ENCODE peak calls at places on chromosomes 13 and 19, in eight cellular contexts. One of them, this sample, is unnamed.

GRCh38 chr13:77981191-77981925 is 62.7 kb upstream of the EDNRB start:
- DNase-seq in upper lobe of left lung: no peak
- DNase-seq in effector memory CD4-positive, alpha-beta T cell: no peak
- DNase-seq in right atrium auricular region: no peak
- DNase-seq in left ventricle myocardium inferior: no peak
- DNase-seq in CD8-positive, alpha-beta memory T cell: no peak
- DNase-seq in ascending aorta: no peak
- DNase-seq in tibial nerve: no peak
- DNase-seq in this sample: no peak

GRCh38 chr13:83880275-83881027 is 1.8 kb downstream of the SLITRK1 start:
- DNase-seq in upper lobe of left lung: no peak
- DNase-seq in effector memory CD4-positive, alpha-beta T cell: no peak
- DNase-seq in tibial nerve: no peak
- DNase-seq in ascending aorta: no peak
- DNase-seq in CD8-positive, alpha-beta memory T cell: no peak
- DNase-seq in left ventricle myocardium inferior: no peak
- DNase-seq in right atrium auricular region: no peak
- DNase-seq in this sample: no peak

GRCh38 chr19:7628589-7629311 is 595 bp downstream of the XAB2 start:
- DNase-seq in ascending aorta: no peak
- DNase-seq in tibial nerve: no peak
- DNase-seq in upper lobe of left lung: no peak
- DNase-seq in left ventricle myocardium inferior: no peak
- DNase-seq in CD8-positive, alpha-beta memory T cell: no peak
- DNase-seq in effector memory CD4-positive, alpha-beta T cell: no peak
- DNase-seq in right atrium auricular region: no peak
- DNase-seq in this sample: no peak

GRCh38 chr19:870963-871401 is 11.5 kb downstream of the CFD start:
- DNase-seq in ascending aorta: no peak
- DNase-seq in right atrium auricular region: no peak
- DNase-seq in CD8-positive, alpha-beta memory T cell: no peak
- DNase-seq in tibial nerve: no peak
- DNase-seq in left ventricle myocardium inferior: peak; percentile 80
- DNase-seq in upper lobe of left lung: no peak
- DNase-seq in effector memory CD4-positive, alpha-beta T cell: no peak
- DNase-seq in this sample: no peak

GRCh38 chr13:64154514-64154913 is 2738.9 kb upstream of the PCDH20 start:
- DNase-seq in CD8-positive, alpha-beta memory T cell: no peak
- DNase-seq in effector memory CD4-positive, alpha-beta T cell: no peak
- DNase-seq in ascending aorta: no peak
- DNase-seq in right atrium auricular region: no peak
- DNase-seq in tibial nerve: no peak
- DNase-seq in left ventricle myocardium inferior: no peak
- DNase-seq in upper lobe of left lung: no peak
- DNase-seq in this sample: no peak

GRCh38 chr19:5050016-5050656 is 81.2 kb downstream of the KDM4B start:
- DNase-seq in ascending aorta: no peak
- DNase-seq in CD8-positive, alpha-beta memory T cell: no peak
- DNase-seq in tibial nerve: no peak
- DNase-seq in right atrium auricular region: no peak
- DNase-seq in effector memory CD4-positive, alpha-beta T cell: no peak
- DNase-seq in upper lobe of left lung: no peak
- DNase-seq in left ventricle myocardium inferior: no peak
- DNase-seq in this sample: no peak

GRCh38 chr19:4456566-4456842 is 1.1 kb downstream of the UBXN6 start:
- DNase-seq in upper lobe of left lung: peak; percentile 55
- DNase-seq in effector memory CD4-positive, alpha-beta T cell: no peak
- DNase-seq in ascending aorta: peak; percentile 61
- DNase-seq in right atrium auricular region: no peak
- DNase-seq in tibial nerve: no peak
- DNase-seq in left ventricle myocardium inferior: no peak
- DNase-seq in CD8-positive, alpha-beta memory T cell: no peak
- DNase-seq in this sample: no peak

GRCh38 chr13:28526876-28527275 is 31.9 kb upstream of the FLT1 start:
- DNase-seq in tibial nerve: no peak
- DNase-seq in effector memory CD4-positive, alpha-beta T cell: no peak
- DNase-seq in right atrium auricular region: no peak
- DNase-seq in CD8-positive, alpha-beta memory T cell: no peak
- DNase-seq in ascending aorta: no peak
- DNase-seq in upper lobe of left lung: no peak
- DNase-seq in left ventricle myocardium inferior: no peak
- DNase-seq in this sample: no peak

DNA sequence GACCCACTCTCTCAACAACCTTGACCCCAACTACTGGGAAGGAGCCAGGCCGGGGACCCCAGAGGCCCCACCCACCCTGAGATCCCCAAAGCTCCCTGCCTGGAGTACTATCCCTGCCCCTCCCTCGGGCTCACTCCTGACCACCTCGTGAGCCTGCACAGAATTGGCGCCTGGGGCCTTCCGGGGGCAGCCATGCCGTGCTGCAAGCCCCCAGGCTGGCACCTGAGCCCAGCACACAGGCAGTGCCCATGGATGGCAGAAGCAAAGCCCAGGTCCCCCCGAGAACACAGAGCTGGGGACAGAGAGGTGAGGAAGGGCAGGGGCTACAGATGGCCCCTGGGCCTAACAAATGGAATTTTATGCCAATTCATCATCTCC is 13.9 kb downstream of the LSM4 start:
- DNase-seq in tibial nerve: no peak
- DNase-seq in right atrium auricular region: no peak
- DNase-seq in upper lobe of left lung: no peak
- DNase-seq in left ventricle myocardium inferior: no peak
- DNase-seq in effector memory CD4-positive, alpha-beta T cell: no peak
- DNase-seq in ascending aorta: no peak
- DNase-seq in CD8-positive, alpha-beta memory T cell: no peak
- DNase-seq in this sample: no peak
- H3K4me3 ChIP-seq in tibial nerve: no peak overlapping the region
- H3K4me3 ChIP-seq in right atrium auricular region: no peak overlapping the region
- H3K4me3 ChIP-seq in upper lobe of left lung: no peak overlapping the region
- H3K4me3 ChIP-seq in left ventricle myocardium inferior: no peak overlapping the region
- H3K4me3 ChIP-seq in effector memory CD4-positive, alpha-beta T cell: no peak overlapping the region
- H3K4me3 ChIP-seq in ascending aorta: no peak overlapping the region
- H3K4me3 ChIP-seq in CD8-positive, alpha-beta memory T cell: no peak overlapping the region
- H3K4me3 ChIP-seq in this sample: no peak overlapping the region

DNA sequence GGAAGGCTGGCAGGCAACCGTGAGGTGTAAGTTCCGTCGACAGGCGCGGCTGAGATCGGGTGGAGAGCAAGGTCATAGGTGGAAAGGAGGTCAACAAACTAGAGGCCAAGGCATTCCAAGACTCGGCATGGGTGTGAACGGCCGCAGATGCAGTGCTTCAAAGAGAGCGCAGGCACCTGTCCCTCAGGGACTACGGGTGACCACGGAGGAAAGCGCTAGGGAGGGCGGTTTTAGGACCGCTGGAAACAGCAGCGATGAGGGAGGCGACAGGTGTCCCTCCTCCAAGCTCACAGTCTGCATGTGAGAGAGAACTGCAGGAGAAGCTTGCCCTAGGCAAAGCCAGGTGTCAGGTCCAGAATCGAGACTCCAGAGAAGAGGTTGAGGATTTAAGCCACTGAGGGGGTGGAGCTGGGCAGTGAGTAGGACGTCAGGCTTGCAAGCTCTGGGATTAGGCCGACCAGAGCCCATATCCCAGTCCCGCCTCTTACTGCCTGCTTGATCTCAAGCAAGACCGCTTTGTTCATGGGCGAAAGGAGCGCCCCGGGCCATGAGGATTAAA is 1.6 kb upstream of the MLNR start:
- DNase-seq in effector memory CD4-positive, alpha-beta T cell: no peak
- DNase-seq in tibial nerve: no peak
- DNase-seq in right atrium auricular region: peak; percentile 50
- DNase-seq in left ventricle myocardium inferior: no peak
- DNase-seq in upper lobe of left lung: no peak
- DNase-seq in CD8-positive, alpha-beta memory T cell: no peak
- DNase-seq in ascending aorta: no peak
- DNase-seq in this sample: no peak
- H3K27me3 ChIP-seq in effector memory CD4-positive, alpha-beta T cell: peaks cover 25% of the 10 kb centered on the region
- H3K27me3 ChIP-seq in tibial nerve: no peaks in the 10 kb centered on the region
- H3K27me3 ChIP-seq in right atrium auricular region: peaks cover 14% of the 10 kb centered on the region
- H3K27me3 ChIP-seq in left ventricle myocardium inferior: peaks cover 63% of the 10 kb centered on the region
- H3K27me3 ChIP-seq in upper lobe of left lung: peaks cover 3% of the 10 kb centered on the region
- H3K27me3 ChIP-seq in CD8-positive, alpha-beta memory T cell: peaks cover 29% of the 10 kb centered on the region
- H3K27me3 ChIP-seq in ascending aorta: peaks cover 7% of the 10 kb centered on the region
- H3K27me3 ChIP-seq in this sample: peaks cover 25% of the 10 kb centered on the region

GRCh38 chr13:75430618-75431209 is 51.3 kb downstream of the TBC1D4 start:
- DNase-seq in left ventricle myocardium inferior: no peak
- DNase-seq in CD8-positive, alpha-beta memory T cell: no peak
- DNase-seq in ascending aorta: no peak
- DNase-seq in effector memory CD4-positive, alpha-beta T cell: no peak
- DNase-seq in upper lobe of left lung: no peak
- DNase-seq in tibial nerve: no peak
- DNase-seq in right atrium auricular region: no peak
- DNase-seq in this sample: no peak

GRCh38 chr13:75437582-75438318 is 44.2 kb downstream of the TBC1D4 start:
- DNase-seq in CD8-positive, alpha-beta memory T cell: no peak
- DNase-seq in ascending aorta: no peak
- DNase-seq in tibial nerve: no peak
- DNase-seq in upper lobe of left lung: no peak
- DNase-seq in right atrium auricular region: no peak
- DNase-seq in effector memory CD4-positive, alpha-beta T cell: no peak
- DNase-seq in left ventricle myocardium inferior: no peak
- DNase-seq in this sample: no peak

GRCh38 chr13:75432045-75432444 is 49.9 kb downstream of the TBC1D4 start:
- DNase-seq in upper lobe of left lung: no peak
- DNase-seq in left ventricle myocardium inferior: no peak
- DNase-seq in right atrium auricular region: no peak
- DNase-seq in CD8-positive, alpha-beta memory T cell: no peak
- DNase-seq in tibial nerve: no peak
- DNase-seq in effector memory CD4-positive, alpha-beta T cell: no peak
- DNase-seq in ascending aorta: no peak
- DNase-seq in this sample: no peak

DNA sequence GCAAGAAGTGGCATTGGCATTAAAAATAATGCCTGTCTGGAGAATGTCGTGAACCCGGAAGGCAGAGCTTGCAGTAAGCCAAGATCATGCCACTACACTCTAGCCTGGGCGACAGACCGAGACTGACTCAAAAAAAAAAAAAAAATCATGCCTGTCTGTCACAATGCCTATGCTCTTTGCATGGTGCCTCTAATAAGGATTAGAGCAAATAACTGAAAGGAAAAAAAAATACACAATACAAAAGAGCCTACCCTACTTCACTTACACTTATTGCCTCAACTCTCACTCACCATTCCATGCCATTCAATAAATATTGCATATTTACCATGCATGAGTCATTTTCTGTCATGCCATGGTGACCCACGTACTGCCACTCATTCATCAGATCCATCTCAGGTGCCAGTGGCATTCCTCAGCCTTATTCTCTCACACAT is 49.1 kb downstream of the TBC1D4 start:
- DNase-seq in left ventricle myocardium inferior: no peak
- DNase-seq in right atrium auricular region: no peak
- DNase-seq in tibial nerve: no peak
- DNase-seq in effector memory CD4-positive, alpha-beta T cell: no peak
- DNase-seq in ascending aorta: no peak
- DNase-seq in CD8-positive, alpha-beta memory T cell: no peak
- DNase-seq in upper lobe of left lung: peak; percentile 28
- DNase-seq in this sample: no peak
- H3K4me1 ChIP-seq in left ventricle myocardium inferior: peaks cover 69% of the 10 kb centered on the region
- H3K4me1 ChIP-seq in right atrium auricular region: peaks cover 15% of the 10 kb centered on the region
- H3K4me1 ChIP-seq in tibial nerve: no peaks in the 10 kb centered on the region
- H3K4me1 ChIP-seq in effector memory CD4-positive, alpha-beta T cell: no peaks in the 10 kb centered on the region
- H3K4me1 ChIP-seq in ascending aorta: no peaks in the 10 kb centered on the region
- H3K4me1 ChIP-seq in CD8-positive, alpha-beta memory T cell: no peaks in the 10 kb centered on the region
- H3K4me1 ChIP-seq in upper lobe of left lung: peaks cover 3% of the 10 kb centered on the region
- H3K4me1 ChIP-seq in this sample: no peaks in the 10 kb centered on the region

GRCh38 chr13:94731028-94731427 is 18.7 kb upstream of the SOX21 start:
- DNase-seq in ascending aorta: no peak
- DNase-seq in tibial nerve: no peak
- DNase-seq in upper lobe of left lung: no peak
- DNase-seq in right atrium auricular region: no peak
- DNase-seq in left ventricle myocardium inferior: no peak
- DNase-seq in effector memory CD4-positive, alpha-beta T cell: no peak
- DNase-seq in CD8-positive, alpha-beta memory T cell: no peak
- DNase-seq in this sample: no peak
- H3K4me3 ChIP-seq in ascending aorta: no peak overlapping the region
- H3K4me3 ChIP-seq in tibial nerve: no peak overlapping the region
- H3K4me3 ChIP-seq in upper lobe of left lung: no peak overlapping the region
- H3K4me3 ChIP-seq in right atrium auricular region: no peak overlapping the region
- H3K4me3 ChIP-seq in left ventricle myocardium inferior: no peak overlapping the region
- H3K4me3 ChIP-seq in effector memory CD4-positive, alpha-beta T cell: no peak overlapping the region
- H3K4me3 ChIP-seq in CD8-positive, alpha-beta memory T cell: no peak overlapping the region
- H3K4me3 ChIP-seq in this sample: no peak overlapping the region

GRCh38 chr19:55198651-55199050 is 10.7 kb downstream of the PTPRH start:
- DNase-seq in CD8-positive, alpha-beta memory T cell: no peak
- DNase-seq in upper lobe of left lung: no peak
- DNase-seq in effector memory CD4-positive, alpha-beta T cell: no peak
- DNase-seq in left ventricle myocardium inferior: no peak
- DNase-seq in tibial nerve: no peak
- DNase-seq in right atrium auricular region: no peak
- DNase-seq in ascending aorta: no peak
- DNase-seq in this sample: no peak
- H3K27me3 ChIP-seq in CD8-positive, alpha-beta memory T cell: peaks cover 8% of the 10 kb centered on the region
- H3K27me3 ChIP-seq in upper lobe of left lung: no peaks in the 10 kb centered on the region
- H3K27me3 ChIP-seq in effector memory CD4-positive, alpha-beta T cell: no peaks in the 10 kb centered on the region
- H3K27me3 ChIP-seq in left ventricle myocardium inferior: no peaks in the 10 kb centered on the region
- H3K27me3 ChIP-seq in tibial nerve: no peaks in the 10 kb centered on the region
- H3K27me3 ChIP-seq in right atrium auricular region: no peaks in the 10 kb centered on the region
- H3K27me3 ChIP-seq in ascending aorta: no peaks in the 10 kb centered on the region
- H3K27me3 ChIP-seq in this sample: no peaks in the 10 kb centered on the region

GRCh38 chr19:46979103-46979769 is 40.4 kb upstream of the NPAS1 start:
- DNase-seq in CD8-positive, alpha-beta memory T cell: no peak
- DNase-seq in left ventricle myocardium inferior: no peak
- DNase-seq in tibial nerve: no peak
- DNase-seq in ascending aorta: no peak
- DNase-seq in upper lobe of left lung: no peak
- DNase-seq in effector memory CD4-positive, alpha-beta T cell: no peak
- DNase-seq in right atrium auricular region: no peak
- DNase-seq in this sample: no peak

GRCh38 chr19:46976845-46977320 is 42.8 kb upstream of the NPAS1 start:
- DNase-seq in right atrium auricular region: peak; percentile 80
- DNase-seq in tibial nerve: no peak
- DNase-seq in effector memory CD4-positive, alpha-beta T cell: no peak
- DNase-seq in ascending aorta: peak; percentile 77
- DNase-seq in CD8-positive, alpha-beta memory T cell: no peak
- DNase-seq in left ventricle myocardium inferior: peak; percentile 43
- DNase-seq in upper lobe of left lung: peak; percentile 65
- DNase-seq in this sample: no peak

GRCh38 chr19:46975918-46976782 is 43.5 kb upstream of the NPAS1 start:
- DNase-seq in left ventricle myocardium inferior: peak; percentile 96
- DNase-seq in right atrium auricular region: peak; percentile 98
- DNase-seq in CD8-positive, alpha-beta memory T cell: no peak
- DNase-seq in tibial nerve: peak; percentile 90
- DNase-seq in effector memory CD4-positive, alpha-beta T cell: no peak
- DNase-seq in upper lobe of left lung: peak; percentile 92
- DNase-seq in ascending aorta: peak; percentile 98
- DNase-seq in this sample: no peak

GRCh38 chr19:46978470-46978869 is 41.2 kb upstream of the NPAS1 start:
- DNase-seq in tibial nerve: no peak
- DNase-seq in effector memory CD4-positive, alpha-beta T cell: no peak
- DNase-seq in CD8-positive, alpha-beta memory T cell: no peak
- DNase-seq in ascending aorta: no peak
- DNase-seq in right atrium auricular region: no peak
- DNase-seq in left ventricle myocardium inferior: no peak
- DNase-seq in upper lobe of left lung: no peak
- DNase-seq in this sample: no peak

GRCh38 chr19:46977548-46977947 is 42.1 kb upstream of the NPAS1 start:
- DNase-seq in tibial nerve: no peak
- DNase-seq in upper lobe of left lung: no peak
- DNase-seq in left ventricle myocardium inferior: no peak
- DNase-seq in effector memory CD4-positive, alpha-beta T cell: no peak
- DNase-seq in CD8-positive, alpha-beta memory T cell: no peak
- DNase-seq in ascending aorta: no peak
- DNase-seq in right atrium auricular region: no peak
- DNase-seq in this sample: no peak
- H3K4me1 ChIP-seq in tibial nerve: peaks cover 9% of the 10 kb centered on the region
- H3K4me1 ChIP-seq in upper lobe of left lung: peaks cover 48% of the 10 kb centered on the region
- H3K4me1 ChIP-seq in left ventricle myocardium inferior: peaks cover 93% of the 10 kb centered on the region
- H3K4me1 ChIP-seq in effector memory CD4-positive, alpha-beta T cell: no peaks in the 10 kb centered on the region
- H3K4me1 ChIP-seq in CD8-positive, alpha-beta memory T cell: peaks cover 38% of the 10 kb centered on the region
- H3K4me1 ChIP-seq in ascending aorta: peaks cover 32% of the 10 kb centered on the region
- H3K4me1 ChIP-seq in right atrium auricular region: peaks cover 97% of the 10 kb centered on the region
- H3K4me1 ChIP-seq in this sample: peaks cover 28% of the 10 kb centered on the region

This sample was measured in CD4-positive, alpha-beta memory T cell.